ENCODE peak calls at places on chromosome 1, in five cellular contexts. R, Q, X, C and W are unnamed samples.

GRCh38 chr1:207429963-207430362 is 24.2 kb upstream of the CR2 start:
- DNase-seq in X (no peak), R (no peak), C (no peak), Q (no peak), W (no peak)

GRCh38 chr1:150621497-150622113 is 7.8 kb downstream of the ENSA start:
- DNase-seq in Q (no peak), C (peak; percentile 57), X (no peak), R (peak; percentile 55), W (peak; percentile 53)

GRCh38 chr1:197269053-197269452 is 1.0 kb downstream of the CRB1 start:
- DNase-seq in R (no peak), C (peak; percentile 4), X (peak; percentile 62), Q (no peak), W (no peak)

GRCh38 chr1:156807627-156808026 is 9.0 kb downstream of the SH2D2A start:
- DNase-seq in X (no peak), C (no peak), Q (no peak), R (no peak), W (no peak)

GRCh38 chr1:232891116-232891515 is 59.3 kb upstream of the NTPCR start:
- DNase-seq in X (no peak), Q (peak; percentile 71), C (no peak), R (peak; percentile 83), W (peak; percentile 85)

GRCh38 chr1:14866841-14867626 is 268.5 kb downstream of the KAZN start:
- DNase-seq in C (no peak), Q (no peak), R (no peak), X (no peak), W (no peak)

GRCh38 chr1:38402230-38402815 is 355.7 kb upstream of the POU3F1 start:
- DNase-seq in X (no peak), C (no peak), Q (no peak), R (no peak), W (no peak)

GRCh38 chr1:223000549-223001135 is 142.4 kb downstream of the TLR5 start:
- DNase-seq in R (no peak), C (no peak), X (no peak), Q (no peak), W (no peak)